ENCODE peak calls at places on chromosome 22, in seven cellular contexts. M is body of pancreas, D is psoas muscle, Q is spleen, S is PC-9, K is transverse colon, T is cardiac muscle cell. N is an unnamed sample. For H3K4me1, the result is how much of the 10 kb centered on the place peaks cover.

GRCh38 chr22:50157976-50158375 is 12.6 kb upstream of the PANX2 start:
- DNase-seq in M (no peak), D (no peak), Q (peak), S (no peak), K (peak), T (no peak), N (no peak)

GRCh38 chr22:22709719-22710445 is 65.5 kb downstream of the GGTLC2 start:
- DNase-seq in M (no peak), D (no peak), Q (no peak), S (no peak), K (no peak), T (no peak), N (no peak)

GRCh38 chr22:46726066-46726985 is 11.7 kb downstream of the CERK start:
- DNase-seq in M (peak), D (no peak), Q (no peak), S (no peak), K (no peak), T (no peak), N (no peak)

GRCh38 chr22:19884161-19884953 is 29.7 kb upstream of the GNB1L start:
- DNase-seq in M (no peak), D (peak), Q (peak), S (no peak), K (no peak), T (no peak), N (no peak)

GRCh38 chr22:43867839-43868652 is 5.7 kb upstream of the SULT4A1 start:
- DNase-seq in M (peak), D (peak), Q (peak), S (no peak), K (peak), T (peak), N (peak)

GRCh38 chr22:46588279-46589140 is 31.7 kb upstream of the GRAMD4 start:
- DNase-seq in M (no peak), D (peak), Q (peak), S (no peak), K (no peak), T (no peak), N (no peak)

GRCh38 chr22:46406791-46407190 is 71.3 kb downstream of the TRMU start:
- DNase-seq in M (no peak), D (no peak), Q (no peak), S (no peak), K (no peak), T (no peak), N (no peak)

GRCh38 chr22:46436595-46437163 is 100.7 kb downstream of the CELSR1 start:
- DNase-seq in M (no peak), D (no peak), Q (no peak), S (peak), K (no peak), T (peak), N (no peak)

GRCh38 chr22:35540600-35541253 is at the start of gene RASD2:
- DNase-seq in M (peak), D (peak), Q (no peak), S (peak), K (peak), T (peak), N (peak)

GRCh38 chr22:36619797-36620390 is 83.7 kb downstream of the CACNG2 start:
- DNase-seq in M (no peak), D (no peak), Q (no peak), S (no peak), K (no peak), T (no peak), N (no peak)

GRCh38 chr22:19943665-19944026 is 2.0 kb upstream of the TXNRD2 start:
- DNase-seq in M (no peak), D (no peak), Q (no peak), S (no peak), K (no peak), T (peak), N (no peak)

GRCh38 chr22:35357883-35358621 is 22.8 kb upstream of the HMOX1 start:
- DNase-seq in M (no peak), D (no peak), Q (no peak), S (peak), K (no peak), T (no peak), N (no peak)

GRCh38 chr22:44247923-44248892 is 64.5 kb downstream of the SHISAL1 start:
- DNase-seq in M (no peak), D (no peak), Q (no peak), S (no peak), K (no peak), T (no peak), N (no peak)

GRCh38 chr22:39092111-39092867 is 4.8 kb upstream of the APOBEC3H start:
- DNase-seq in M (no peak), D (peak), Q (peak), S (no peak), K (no peak), T (no peak), N (no peak)
- H3K4me1 ChIP-seq in M (under half), D (under half), Q (half or more), S (half or more), K (under half), T (under half), N (under half)

DNA sequence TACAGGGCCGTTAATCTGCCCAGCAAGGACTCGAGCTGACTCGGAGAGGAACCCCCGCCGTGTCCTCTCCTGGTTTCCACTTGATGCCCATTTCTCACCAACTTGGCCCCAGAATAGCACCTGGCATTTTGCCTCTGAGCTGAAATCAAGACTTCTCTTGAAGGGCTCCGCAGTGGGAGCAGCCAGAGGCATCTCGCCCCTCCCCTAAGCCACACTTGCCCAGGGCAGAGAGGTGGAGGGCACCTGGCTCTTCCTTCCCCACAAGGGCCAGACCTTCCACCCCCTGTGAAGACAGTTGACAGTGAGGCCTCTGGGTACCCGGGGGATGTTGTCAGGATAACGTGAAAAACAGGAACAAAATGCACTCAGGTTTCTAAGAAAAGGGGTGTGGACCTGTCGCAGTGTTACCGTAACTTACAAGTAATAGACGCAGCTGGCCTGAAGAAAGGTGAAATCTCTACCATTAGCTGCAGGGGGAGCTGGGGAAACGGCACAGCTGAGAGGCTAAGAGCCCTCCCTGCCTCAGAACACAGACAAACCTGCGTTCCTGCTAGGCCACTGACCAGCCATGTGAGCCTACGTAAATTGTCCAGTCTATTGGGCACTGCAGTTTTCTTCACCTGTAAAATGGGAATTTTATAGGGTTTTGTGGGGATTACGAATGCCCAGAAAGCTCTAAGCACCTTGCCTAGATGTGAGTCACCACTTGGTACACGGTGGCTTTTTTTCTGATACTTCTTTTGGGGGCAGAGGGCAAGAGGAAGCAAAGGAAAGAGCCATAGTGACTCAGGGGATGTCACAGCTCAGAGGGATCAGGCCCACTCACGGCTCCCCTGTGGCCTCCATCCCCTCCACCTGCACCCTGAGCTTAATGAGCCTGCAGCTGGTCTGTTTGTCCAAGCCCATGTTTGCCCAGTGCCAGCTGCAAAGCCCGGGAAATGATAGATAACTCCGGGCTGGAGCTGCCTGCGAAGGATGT is 18.6 kb upstream of the CABP7 start:
- DNase-seq in M (peak), D (no peak), Q (no peak), S (peak), K (peak), T (peak), N (peak)
- TF ChIP-seq CTCF in M (no peak), D (no peak), Q (no peak), S (peak), K (peak), T (peak), N (peak)

DNA sequence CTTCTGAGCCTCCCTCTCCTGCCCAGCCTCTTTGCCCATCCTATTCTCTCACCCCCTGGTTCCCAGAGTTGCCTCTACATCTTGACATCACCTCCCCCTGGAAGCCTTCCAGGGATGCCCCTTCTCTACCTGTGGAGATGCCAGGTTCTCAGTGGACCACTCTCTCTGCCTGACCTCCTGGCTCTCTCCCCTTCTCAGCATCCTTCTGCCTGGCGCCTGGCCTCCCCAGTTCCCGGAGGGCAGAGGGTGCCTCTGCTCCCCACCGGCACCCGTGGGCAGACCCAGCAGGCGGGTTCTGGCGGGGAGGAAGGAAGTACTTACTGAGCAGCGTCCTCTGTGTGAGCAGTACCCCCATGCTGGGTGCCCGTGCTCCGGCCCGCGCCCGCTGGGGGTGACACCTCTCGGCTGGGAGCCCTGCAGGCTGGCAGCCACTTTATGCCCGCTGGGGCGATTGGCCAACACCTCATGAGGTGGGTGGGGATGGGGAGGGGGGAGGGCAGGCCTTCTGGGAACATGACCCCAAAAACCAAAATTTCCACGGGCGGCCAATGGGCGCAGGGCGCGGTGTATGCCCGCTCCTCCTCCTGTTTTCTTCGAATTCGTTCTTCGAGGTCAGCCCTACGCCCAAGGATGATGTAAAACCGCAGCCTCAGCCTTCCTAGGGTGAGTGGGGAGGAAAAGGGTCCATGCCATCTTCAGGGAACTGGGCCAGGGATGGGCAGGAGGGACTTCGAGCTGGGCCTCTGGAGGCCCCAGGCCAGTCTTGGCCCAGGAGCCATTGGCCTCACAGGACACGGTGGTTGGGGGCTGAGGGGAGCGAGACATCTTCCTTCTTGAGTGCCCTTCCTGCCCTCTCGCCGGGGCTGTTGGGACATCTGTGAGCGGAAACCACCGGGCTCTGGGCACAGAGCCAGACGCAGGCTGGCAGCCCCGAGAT is at the start of gene OSM:
- DNase-seq in M (peak), D (peak), Q (peak), S (no peak), K (peak), T (no peak), N (no peak)
- H3K4me3 ChIP-seq in M (no peak), D (peak), Q (peak), S (no peak), K (peak), T (no peak), N (no peak)

DNA sequence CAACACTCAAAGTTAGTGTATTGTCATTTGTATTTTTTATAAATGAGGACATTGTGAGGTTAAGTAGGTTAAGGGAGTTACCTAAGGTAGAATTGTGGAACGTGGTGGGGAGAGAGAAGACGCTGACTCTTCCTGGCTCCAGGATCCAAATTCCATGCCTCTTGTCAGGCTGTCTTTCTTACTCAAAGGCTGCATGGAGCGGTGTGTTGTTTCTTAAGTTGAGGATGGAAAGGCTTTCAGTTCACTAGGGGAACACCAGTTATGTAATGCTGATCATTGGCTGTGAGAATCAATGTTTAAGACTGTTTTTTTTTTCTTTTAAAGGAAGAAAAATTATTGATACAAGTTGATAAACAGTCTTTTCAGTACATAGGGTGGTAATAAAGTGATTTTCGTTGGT is 2.9 kb downstream of the UBE2L3 start:
- DNase-seq in M (no peak), D (no peak), Q (no peak), S (no peak), K (no peak), T (no peak), N (no peak)
- H3K4me1 ChIP-seq in M (half or more), D (half or more), Q (half or more), S (under half), K (half or more), T (under half), N (half or more)

GRCh38 chr22:33884829-33885228 is 35.4 kb downstream of the LARGE1 start:
- DNase-seq in M (no peak), D (no peak), Q (peak), S (no peak), K (no peak), T (no peak), N (no peak)

GRCh38 chr22:33888821-33889220 is 31.5 kb downstream of the LARGE1 start:
- DNase-seq in M (no peak), D (no peak), Q (no peak), S (no peak), K (no peak), T (no peak), N (no peak)

GRCh38 chr22:33883961-33884808 is 36.1 kb downstream of the LARGE1 start:
- DNase-seq in M (no peak), D (peak), Q (peak), S (peak), K (no peak), T (no peak), N (no peak)

GRCh38 chr22:33887173-33887572 is 33.1 kb downstream of the LARGE1 start:
- DNase-seq in M (no peak), D (no peak), Q (no peak), S (no peak), K (no peak), T (no peak), N (no peak)

DNA sequence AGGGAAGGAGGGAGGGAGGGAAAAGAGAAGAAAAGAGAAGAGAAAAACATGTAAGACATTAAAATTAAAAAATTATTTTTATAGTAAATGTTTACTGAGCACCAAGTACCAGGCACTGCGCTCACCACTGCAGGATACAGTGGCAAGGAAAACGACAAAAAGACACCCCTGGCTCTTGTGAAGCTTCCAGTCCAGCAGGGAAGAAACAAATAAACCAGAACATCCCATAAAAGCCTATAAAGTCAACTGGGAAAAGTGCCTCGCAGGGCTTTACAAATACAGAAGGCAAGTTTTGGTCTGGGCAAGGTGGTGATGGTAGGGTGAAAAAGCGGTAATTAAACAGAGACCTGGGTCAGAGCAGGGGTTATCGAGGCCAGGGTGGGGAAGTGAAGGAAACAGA is 33.6 kb downstream of the LARGE1 start:
- DNase-seq in M (no peak), D (no peak), Q (peak), S (no peak), K (no peak), T (no peak), N (no peak)
- TF ChIP-seq CTCF in M (no peak), D (no peak), Q (no peak), S (no peak), K (no peak), T (no peak), N (no peak)

GRCh38 chr22:24695958-24696511 is 78.5 kb downstream of the PIWIL3 start:
- DNase-seq in M (no peak), D (no peak), Q (no peak), S (no peak), K (no peak), T (peak), N (no peak)
- H3K4me3 ChIP-seq in M (no peak), D (no peak), Q (no peak), S (no peak), K (no peak), T (no peak), N (no peak)

GRCh38 chr22:42399315-42400271 is 32.6 kb downstream of the NFAM1 start:
- DNase-seq in M (peak), D (no peak), Q (peak), S (no peak), K (peak), T (peak), N (no peak)

GRCh38 chr22:42397332-42398246 is 34.6 kb downstream of the NFAM1 start:
- DNase-seq in M (peak), D (no peak), Q (peak), S (no peak), K (peak), T (no peak), N (no peak)

GRCh38 chr22:42400811-42401547 is 31.2 kb downstream of the NFAM1 start:
- DNase-seq in M (no peak), D (no peak), Q (no peak), S (no peak), K (no peak), T (no peak), N (no peak)

GRCh38 chr22:42401562-42402334 is 30.5 kb downstream of the NFAM1 start:
- DNase-seq in M (no peak), D (no peak), Q (no peak), S (no peak), K (no peak), T (no peak), N (no peak)

DNA sequence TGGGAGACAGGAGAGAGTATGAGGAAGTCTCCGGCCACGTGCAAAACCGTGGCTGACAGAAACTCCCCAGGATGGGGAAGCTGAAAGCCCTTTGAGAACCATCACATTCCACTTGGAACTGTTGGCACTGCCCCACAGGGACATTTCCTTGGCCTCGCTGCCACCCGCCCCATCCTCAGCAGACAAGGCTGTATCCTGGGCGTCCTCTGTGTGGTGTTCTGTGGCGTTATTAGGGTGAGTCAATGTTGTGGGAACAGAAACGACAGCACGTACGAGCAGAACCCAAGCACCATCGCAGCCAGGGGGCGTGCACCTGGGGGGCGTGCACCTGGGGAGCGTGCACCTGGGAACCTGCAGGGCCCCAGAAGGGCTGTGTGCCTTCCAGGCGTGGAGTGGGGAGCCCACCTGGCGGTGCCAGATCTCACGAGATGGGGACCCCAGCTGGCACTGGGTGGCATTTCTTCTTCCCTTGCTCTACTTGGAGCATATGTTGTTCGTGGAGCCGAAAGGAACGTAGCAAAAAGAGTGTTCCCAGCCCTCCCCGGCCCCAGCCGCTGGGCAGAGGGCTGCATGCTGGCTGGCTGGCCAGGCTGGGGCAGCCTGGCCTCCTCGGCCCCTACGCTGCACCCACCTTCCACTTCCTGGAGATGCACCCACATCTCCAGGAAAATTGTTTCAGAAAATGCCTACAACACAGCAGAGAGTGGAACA is 35.4 kb downstream of the NFAM1 start:
- DNase-seq in M (peak), D (no peak), Q (peak), S (no peak), K (peak), T (no peak), N (peak)
- H3K4me1 ChIP-seq in M (under half), D (under half), Q (under half), S (under half), K (under half), T (under half), N (under half)

GRCh38 chr22:28112548-28113043 is 193.5 kb upstream of the PITPNB start:
- DNase-seq in M (peak), D (peak), Q (no peak), S (no peak), K (no peak), T (peak), N (no peak)
- TF ChIP-seq CTCF in M (peak), D (peak), Q (peak), S (peak), K (peak), T (peak), N (peak)

GRCh38 chr22:16783453-16783852 is 41.8 kb downstream of the XKR3 start:
- DNase-seq in M (no peak), D (no peak), Q (no peak), S (no peak), K (no peak), T (no peak), N (no peak)

GRCh38 chr22:16777284-16777924 is 47.8 kb downstream of the XKR3 start:
- DNase-seq in M (no peak), D (no peak), Q (no peak), S (no peak), K (no peak), T (no peak), N (no peak)

GRCh38 chr22:16783930-16784354 is 41.3 kb downstream of the XKR3 start:
- DNase-seq in M (no peak), D (no peak), Q (no peak), S (no peak), K (no peak), T (no peak), N (no peak)

GRCh38 chr22:16781764-16782329 is 43.4 kb downstream of the XKR3 start:
- DNase-seq in M (no peak), D (no peak), Q (no peak), S (no peak), K (no peak), T (no peak), N (no peak)

GRCh38 chr22:16781074-16781763 is 44.0 kb downstream of the XKR3 start:
- DNase-seq in M (no peak), D (no peak), Q (no peak), S (no peak), K (no peak), T (no peak), N (no peak)
- H3K4me3 ChIP-seq in M (no peak), D (no peak), Q (no peak), S (no peak), K (no peak), T (no peak), N (no peak)